ENCODE peak calls at places on chromosome 18, in eight cellular contexts. X, L, Q, I, J, F, V and S are unnamed samples.

GRCh38 chr18:79448621-79449020 is 52.9 kb downstream of the NFATC1 start:
- DNase-seq in Q (no peak), X (no peak), L (no peak), I (no peak), V (no peak), F (no peak), J (no peak), S (no peak)

GRCh38 chr18:47163241-47163640 is 12.9 kb downstream of the IER3IP1 start:
- DNase-seq in X (no peak), Q (no peak), F (no peak), I (no peak), L (no peak), V (no peak), J (peak), S (no peak)

GRCh38 chr18:23301971-23302370 is 151.1 kb upstream of the RIOK3 start:
- DNase-seq in I (no peak), Q (no peak), J (no peak), L (no peak), X (no peak), F (no peak), V (no peak), S (no peak)

GRCh38 chr18:45014047-45014501 is 333.4 kb downstream of the SETBP1 start:
- DNase-seq in V (peak), I (no peak), X (no peak), F (peak), L (no peak), J (peak), Q (no peak), S (no peak)

GRCh38 chr18:48875314-48875941 is 75.3 kb downstream of the SMAD7 start:
- DNase-seq in J (no peak), V (no peak), I (no peak), Q (no peak), X (no peak), L (peak), F (no peak), S (no peak)

GRCh38 chr18:21230436-21230835 is 11.6 kb upstream of the GREB1L start:
- DNase-seq in Q (no peak), J (no peak), X (no peak), I (no peak), V (no peak), L (no peak), F (no peak), S (no peak)

GRCh38 chr18:13801260-13801601 is 22.7 kb upstream of the MC5R start:
- DNase-seq in X (no peak), J (no peak), Q (no peak), V (no peak), F (no peak), I (no peak), L (no peak), S (no peak)

GRCh38 chr18:64134044-64134757 is 14.7 kb downstream of the LINC00305 start:
- DNase-seq in Q (no peak), L (no peak), F (no peak), J (no peak), X (no peak), I (no peak), V (no peak), S (no peak)

GRCh38 chr18:25298853-25299274 is 53.1 kb downstream of the ZNF521 start:
- DNase-seq in L (no peak), Q (peak), F (peak), I (no peak), X (peak), V (no peak), J (peak), S (no peak)

GRCh38 chr18:58229162-58229561 is 185.1 kb downstream of the NEDD4L start:
- DNase-seq in I (no peak), L (no peak), F (no peak), V (no peak), X (no peak), J (no peak), Q (no peak), S (no peak)

GRCh38 chr18:27428120-27428519 is 243.0 kb upstream of the CHST9 start:
- DNase-seq in I (no peak), Q (no peak), J (no peak), V (no peak), F (no peak), L (no peak), X (no peak), S (no peak)

GRCh38 chr18:53380063-53380639 is 844.3 kb downstream of the MBD2 start:
- DNase-seq in X (no peak), I (no peak), F (no peak), V (no peak), J (peak), L (no peak), Q (no peak), S (no peak)

GRCh38 chr18:35182151-35182550 is 58.7 kb upstream of the ZNF397 start:
- DNase-seq in Q (no peak), J (no peak), X (no peak), V (no peak), L (no peak), F (no peak), I (no peak), S (no peak)

GRCh38 chr18:59388180-59388579 is 29.1 kb upstream of the LMAN1 start:
- DNase-seq in I (no peak), L (no peak), V (no peak), J (no peak), F (no peak), Q (no peak), X (no peak), S (no peak)

GRCh38 chr18:36814994-36815393 is 13.8 kb downstream of the TPGS2 start:
- DNase-seq in J (no peak), L (no peak), V (no peak), F (no peak), I (no peak), Q (no peak), X (no peak), S (no peak)

GRCh38 chr18:68431922-68432198 is 283.0 kb downstream of the TMX3 start:
- DNase-seq in J (no peak), X (no peak), Q (no peak), F (no peak), V (no peak), I (no peak), L (no peak), S (no peak)

GRCh38 chr18:36095936-36096519 is 28.7 kb upstream of the RPRD1A start:
- DNase-seq in Q (no peak), V (no peak), X (no peak), J (peak), I (no peak), L (no peak), F (no peak), S (no peak)

GRCh38 chr18:44149706-44150105 is 531.0 kb upstream of the SETBP1 start:
- DNase-seq in J (peak), X (no peak), I (no peak), L (no peak), Q (no peak), F (no peak), V (no peak), S (no peak)

GRCh38 chr18:75010260-75010659 is 198.7 kb downstream of the PTGR3 start:
- DNase-seq in V (no peak), I (no peak), L (no peak), F (no peak), X (no peak), Q (no peak), J (no peak), S (no peak)

GRCh38 chr18:49768051-49768391 is 45.3 kb downstream of the ACAA2 start:
- DNase-seq in L (no peak), F (peak), I (peak), Q (peak), J (peak), V (no peak), X (peak), S (peak)

GRCh38 chr18:71249791-71250190 is 960.9 kb downstream of the SOCS6 start:
- DNase-seq in I (no peak), Q (no peak), X (no peak), V (no peak), F (no peak), J (no peak), L (no peak), S (no peak)

GRCh38 chr18:77208969-77209368 is 40.7 kb upstream of the GALR1 start:
- DNase-seq in Q (peak), X (peak), V (peak), J (peak), I (peak), F (no peak), L (no peak), S (no peak)

GRCh38 chr18:8948011-8948410 is 154.5 kb upstream of the NDUFV2 start:
- DNase-seq in X (no peak), I (no peak), J (no peak), V (no peak), F (no peak), L (no peak), Q (no peak), S (no peak)

GRCh38 chr18:13500227-13500865 is 226.0 kb downstream of the FAM210A start:
- DNase-seq in I (no peak), J (peak), L (peak), V (peak), Q (peak), X (peak), F (peak), S (peak)

GRCh38 chr18:63107931-63108330 is 211.6 kb downstream of the BCL2 start:
- DNase-seq in Q (no peak), X (no peak), V (no peak), L (no peak), J (no peak), I (no peak), F (no peak), S (no peak)

GRCh38 chr18:78978336-78979057 is 1.1 kb upstream of the SALL3 start:
- DNase-seq in V (no peak), Q (no peak), F (no peak), J (no peak), I (no peak), X (no peak), L (no peak), S (no peak)

GRCh38 chr18:26421931-26422330 is 126.4 kb downstream of the KCTD1 start:
- DNase-seq in F (no peak), I (no peak), L (no peak), X (no peak), Q (no peak), J (no peak), V (no peak), S (no peak)

GRCh38 chr18:23099621-23100020 is 35.7 kb upstream of the CABLES1 start:
- DNase-seq in I (peak), F (no peak), J (no peak), Q (no peak), L (peak), X (no peak), V (no peak), S (no peak)

GRCh38 chr18:39834636-39835035 is 2120.4 kb upstream of the PIK3C3 start:
- DNase-seq in I (no peak), X (no peak), J (no peak), L (no peak), V (no peak), F (no peak), Q (no peak), S (no peak)

GRCh38 chr18:67232406-67232805 is 284.1 kb downstream of the DSEL start:
- DNase-seq in I (no peak), V (no peak), L (no peak), X (no peak), J (peak), F (no peak), Q (no peak), S (no peak)

GRCh38 chr18:48300463-48300961 is 108.7 kb downstream of the ZBTB7C start:
- DNase-seq in J (no peak), V (peak), Q (peak), F (no peak), I (peak), L (no peak), X (no peak), S (no peak)

GRCh38 chr18:48085781-48086487 is 155.5 kb upstream of the SMAD2 start:
- DNase-seq in J (no peak), V (no peak), Q (no peak), X (no peak), L (no peak), I (peak), F (no peak), S (no peak)

GRCh38 chr18:13003466-13003896 is 12.3 kb downstream of the CEP192 start:
- DNase-seq in I (no peak), F (no peak), L (no peak), X (no peak), V (no peak), J (peak), Q (no peak), S (peak)

GRCh38 chr18:46148810-46149209 is 44.6 kb downstream of the HAUS1 start:
- DNase-seq in J (peak), F (no peak), X (no peak), L (no peak), I (peak), V (peak), Q (no peak), S (no peak)

GRCh38 chr18:24809173-24809955 is 348.9 kb downstream of the HRH4 start:
- DNase-seq in I (peak), J (no peak), V (no peak), Q (no peak), F (no peak), L (no peak), X (no peak), S (no peak)

GRCh38 chr18:71105078-71105819 is 816.4 kb downstream of the SOCS6 start:
- DNase-seq in F (no peak), Q (no peak), L (no peak), J (peak), X (peak), I (no peak), V (no peak), S (peak)

GRCh38 chr18:76394780-76395476 is 100.1 kb downstream of the ZNF516 start:
- DNase-seq in V (no peak), F (no peak), Q (no peak), J (peak), I (peak), L (no peak), X (no peak), S (no peak)

GRCh38 chr18:13165636-13166423 is 52.7 kb upstream of the LDLRAD4 start:
- DNase-seq in F (no peak), I (no peak), J (no peak), X (no peak), V (no peak), L (no peak), Q (no peak), S (no peak)

GRCh38 chr18:8860845-8861642 is 155.7 kb downstream of the MTCL1 start:
- DNase-seq in Q (no peak), X (no peak), J (no peak), L (no peak), V (no peak), I (no peak), F (no peak), S (no peak)

GRCh38 chr18:10149768-10150556 is 236.1 kb downstream of the VAPA start:
- DNase-seq in X (no peak), L (no peak), V (no peak), I (no peak), F (no peak), Q (no peak), J (no peak), S (no peak)

GRCh38 chr18:10152475-10152874 is 238.7 kb downstream of the VAPA start:
- DNase-seq in F (no peak), Q (no peak), J (no peak), V (no peak), L (no peak), X (no peak), I (no peak), S (no peak)

GRCh38 chr18:10153924-10154635 is 240.3 kb downstream of the VAPA start:
- DNase-seq in J (no peak), Q (no peak), I (no peak), L (no peak), F (no peak), V (no peak), X (no peak), S (no peak)
- TF ChIP-seq CTCF in J (no peak), Q (no peak), I (no peak), L (no peak), F (no peak), V (no peak), X (no peak), S (no peak)

GRCh38 chr18:61655630-61656029 is 237.2 kb downstream of the RNF152 start:
- DNase-seq in I (no peak), L (no peak), F (no peak), X (no peak), V (no peak), Q (no peak), J (no peak), S (no peak)

GRCh38 chr18:61651145-61651879 is 241.5 kb downstream of the RNF152 start:
- DNase-seq in I (no peak), X (no peak), L (no peak), V (no peak), J (no peak), F (no peak), Q (no peak), S (no peak)

GRCh38 chr18:61657066-61657732 is 235.6 kb downstream of the RNF152 start:
- DNase-seq in Q (no peak), L (no peak), F (no peak), V (no peak), I (no peak), J (no peak), X (no peak), S (no peak)

GRCh38 chr18:61651880-61652268 is 240.9 kb downstream of the RNF152 start:
- DNase-seq in Q (no peak), X (no peak), V (no peak), L (no peak), I (peak), F (no peak), J (no peak), S (no peak)

GRCh38 chr18:61653823-61654551 is 238.8 kb downstream of the RNF152 start:
- DNase-seq in I (no peak), X (no peak), L (no peak), V (no peak), J (no peak), Q (no peak), F (no peak), S (no peak)
- H3K4me3 ChIP-seq in I (no peak), X (no peak), L (no peak), V (no peak), J (no peak), Q (no peak), F (no peak), S (no peak)

DNA sequence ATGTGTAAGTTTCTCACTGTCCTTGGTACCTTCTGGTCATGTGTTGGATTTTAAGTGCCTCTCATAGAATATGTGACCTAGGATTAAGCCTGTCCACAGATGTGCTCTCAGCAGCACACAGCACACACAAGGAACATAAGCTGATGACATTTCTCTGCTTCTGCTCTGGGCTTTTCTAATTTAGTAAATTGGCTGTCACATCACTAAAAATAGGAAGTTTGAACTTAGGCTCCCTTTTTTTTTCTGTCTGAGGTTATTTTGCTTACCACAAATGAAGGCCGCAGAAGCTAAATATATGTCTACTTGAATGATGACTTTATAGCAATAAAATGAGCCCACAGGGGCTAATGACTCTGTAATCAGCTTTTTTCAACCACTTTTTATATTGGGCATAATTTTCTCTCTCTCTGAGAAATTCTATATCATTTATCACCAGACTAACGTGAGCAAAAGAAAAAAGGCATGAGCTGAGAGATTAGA is 150.2 kb upstream of the KLHL14 start:
- DNase-seq in V (no peak), I (no peak), X (no peak), F (no peak), J (no peak), L (no peak), Q (no peak), S (no peak)
- H3K27ac ChIP-seq in V (no peak), I (no peak), X (no peak), F (no peak), J (no peak), L (no peak), Q (no peak), S (no peak)

GRCh38 chr18:50791599-50792438 is 28.0 kb downstream of the MRO start:
- DNase-seq in J (no peak), L (no peak), X (no peak), Q (no peak), I (no peak), F (no peak), V (no peak), S (no peak)
- TF ChIP-seq CTCF in J (no peak), L (no peak), X (no peak), Q (no peak), I (no peak), F (no peak), V (no peak), S (no peak)

GRCh38 chr18:11733031-11733430 is 44.0 kb downstream of the GNAL start:
- DNase-seq in V (peak), X (peak), J (peak), F (peak), I (peak), L (peak), Q (peak), S (peak)
- H3K4me3 ChIP-seq in V (no peak), X (peak), J (peak), F (peak), I (no peak), L (peak), Q (peak), S (peak)

DNA sequence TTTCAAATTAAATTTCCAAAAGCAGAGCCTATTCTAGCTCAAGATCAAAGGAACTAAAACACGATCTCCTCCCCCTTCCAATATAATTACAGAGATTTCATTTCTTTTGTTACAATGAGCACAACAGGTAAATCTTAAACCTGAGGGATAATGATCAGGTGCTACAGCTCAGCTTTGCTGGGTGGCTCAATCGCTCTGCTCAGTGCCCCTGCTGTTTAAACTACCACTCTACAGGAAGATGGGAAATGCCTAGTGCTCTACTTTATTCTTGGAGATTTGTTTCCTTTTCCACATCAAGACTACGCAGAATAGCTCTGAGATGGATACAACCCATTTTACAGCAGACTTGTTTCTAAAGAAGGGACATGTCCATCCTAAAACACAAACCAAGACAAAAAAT is 162.3 kb downstream of the TCF4 start:
- DNase-seq in J (no peak), V (no peak), F (no peak), X (no peak), I (no peak), Q (no peak), L (no peak), S (no peak)
- H3K27ac ChIP-seq in J (no peak), V (no peak), F (peak), X (no peak), I (no peak), Q (no peak), L (no peak), S (no peak)

GRCh38 chr18:32067375-32068167 is 24.1 kb upstream of the RNF138 start:
- DNase-seq in Q (no peak), I (no peak), J (no peak), L (no peak), V (no peak), F (no peak), X (no peak), S (no peak)

GRCh38 chr18:32074206-32074605 is 17.5 kb upstream of the RNF138 start:
- DNase-seq in X (no peak), L (no peak), F (no peak), J (no peak), Q (no peak), I (no peak), V (no peak), S (no peak)

GRCh38 chr18:32072321-32072720 is 19.4 kb upstream of the RNF138 start:
- DNase-seq in I (no peak), F (no peak), Q (no peak), V (no peak), L (no peak), X (no peak), J (no peak), S (no peak)
- TF ChIP-seq CTCF in I (peak), F (no peak), Q (peak), V (peak), L (peak), X (peak), J (peak), S (peak)